ENCODE peak calls at places on chromosomes 3 and 15, in four cellular contexts. C is T-cell, G is G401, O is amygdala. Q is an unnamed sample.
A peak's percentile ranks its signal among the peaks of the same experiment; 100 is the strongest.

GRCh38 chr3:179969525-179969924 is 67.2 kb downstream of the PEX5L start:
- DNase-seq in C (no peak), G (no peak), O (no peak), Q (no peak)

GRCh38 chr15:89998923-89999675 is 2.0 kb upstream of the ZNF710 start:
- DNase-seq in C (no peak), G (no peak), O (no peak), Q (no peak)

GRCh38 chr15:33315044-33315443 is 4.3 kb downstream of the RYR3 start:
- DNase-seq in C (no peak), G (no peak), O (no peak), Q (no peak)

GRCh38 chr15:35047528-35047927 is 37.6 kb downstream of the NANOGP8 start:
- DNase-seq in C (no peak), G (no peak), O (no peak), Q (no peak)

GRCh38 chr3:11134794-11135193 is 19.5 kb upstream of the HRH1 start:
- DNase-seq in C (no peak), G (no peak), O (no peak), Q (no peak)

GRCh38 chr15:29736745-29737023 is 85.6 kb downstream of the TJP1 start:
- DNase-seq in C (no peak), G (no peak), O (no peak), Q (no peak)

GRCh38 chr15:88719654-88720053 is 80.8 kb downstream of the ISG20 start:
- DNase-seq in C (no peak), G (no peak), O (no peak), Q (no peak)

GRCh38 chr15:29566914-29567313 is 255.4 kb downstream of the TJP1 start:
- DNase-seq in C (no peak), G (no peak), O (no peak), Q (no peak)

GRCh38 chr15:73283341-73283962 is 85.3 kb downstream of the HCN4 start:
- DNase-seq in C (no peak), G (peak; percentile 67), O (no peak), Q (no peak)

GRCh38 chr3:195467641-195468390 is 25.0 kb upstream of the ACAP2 start:
- DNase-seq in C (no peak), G (no peak), O (no peak), Q (peak; percentile 12)

GRCh38 chr3:154060606-154061380 is 60.4 kb upstream of the ARHGEF26 start:
- DNase-seq in C (no peak), G (peak; percentile 17), O (no peak), Q (no peak)

GRCh38 chr15:90320885-90321278 is 31.2 kb upstream of the ZNF774 start:
- DNase-seq in C (no peak), G (no peak), O (no peak), Q (no peak)

GRCh38 chr3:187955076-187955952 is 198.6 kb upstream of the LPP start:
- DNase-seq in C (no peak), G (no peak), O (no peak), Q (no peak)

GRCh38 chr15:83288381-83288801 is 3.9 kb upstream of the BNC1 start:
- DNase-seq in C (no peak), G (no peak), O (no peak), Q (no peak)

GRCh38 chr15:85503151-85503797 is 122.9 kb downstream of the AKAP13 start:
- DNase-seq in C (no peak), G (no peak), O (no peak), Q (no peak)

GRCh38 chr3:61743686-61744242 is 182.4 kb downstream of the PTPRG start:
- DNase-seq in C (no peak), G (no peak), O (no peak), Q (no peak)

GRCh38 chr15:39426552-39427532 is 154.0 kb upstream of the THBS1 start:
- DNase-seq in C (peak; percentile 79), G (peak; percentile 23), O (no peak), Q (peak; percentile 63)

GRCh38 chr3:195906865-195907729 is 1.3 kb downstream of the TNK2 start:
- DNase-seq in C (peak; percentile 76), G (no peak), O (peak; percentile 24), Q (peak; percentile 71)

GRCh38 chr3:158420654-158421396 is 150.2 kb upstream of the MLF1 start:
- DNase-seq in C (no peak), G (no peak), O (no peak), Q (no peak)